ENCODE peak calls at places on chromosomes 3 and 15, in five cellular contexts. R is neural crest cell; L is left ventricle myocardium superior; C is LoVo; Q is effector memory CD8-positive, alpha-beta T cell. K is an unnamed sample.

GRCh38 chr15:65743637-65744252 is 48.3 kb downstream of the DENND4A start:
- DNase-seq in Q (no peak), L (no peak), R (no peak), C (no peak), K (no peak)

GRCh38 chr15:70121656-70122297 is 24.1 kb upstream of the TLE3 start:
- DNase-seq in L (peak), R (no peak), C (no peak), Q (no peak), K (peak)

GRCh38 chr15:51323749-51324148 is 14.6 kb downstream of the CYP19A1 start:
- DNase-seq in C (no peak), L (no peak), Q (no peak), R (no peak), K (no peak)

GRCh38 chr3:61141697-61142096 is 109.6 kb downstream of the FHIT start:
- DNase-seq in R (no peak), L (no peak), C (no peak), Q (no peak), K (no peak)

GRCh38 chr15:77455696-77456293 is 35.1 kb downstream of the HMG20A start:
- DNase-seq in Q (no peak), C (no peak), R (no peak), L (no peak), K (peak)

GRCh38 chr3:35932995-35933394 is 293.7 kb downstream of the ARPP21 start:
- DNase-seq in Q (no peak), R (no peak), L (no peak), C (peak), K (no peak)

GRCh38 chr15:74727727-74728126 is 2.4 kb upstream of the CYP1A1 start:
- DNase-seq in L (peak), C (no peak), Q (no peak), R (no peak), K (peak)

GRCh38 chr15:81504170-81504905 is 130.3 kb upstream of the TMC3 start:
- DNase-seq in L (no peak), R (no peak), C (no peak), Q (no peak), K (no peak)

GRCh38 chr3:194212021-194212868 is 76.3 kb downstream of the HES1 start:
- DNase-seq in L (no peak), C (no peak), Q (no peak), R (peak), K (no peak)

GRCh38 chr3:149579838-149580542 is 77.8 kb downstream of the WWTR1 start:
- DNase-seq in L (no peak), C (no peak), Q (no peak), R (no peak), K (no peak)

GRCh38 chr3:178900244-178900643 is 171.4 kb downstream of the ZMAT3 start:
- DNase-seq in R (no peak), C (no peak), L (no peak), Q (no peak), K (no peak)

GRCh38 chr3:170785454-170785853 is 84.5 kb downstream of the RPL22L1 start:
- DNase-seq in R (no peak), Q (no peak), C (no peak), L (no peak), K (no peak)

GRCh38 chr3:146505496-146505895 is 36.1 kb upstream of the PLSCR2 start:
- DNase-seq in R (no peak), Q (no peak), L (no peak), C (no peak), K (no peak)

GRCh38 chr15:45594835-45595530 is 7.8 kb downstream of the BLOC1S6 start:
- DNase-seq in R (no peak), L (no peak), Q (no peak), C (peak), K (no peak)

GRCh38 chr15:65412556-65412955 is 10.2 kb downstream of the IGDCC4 start:
- DNase-seq in Q (no peak), C (no peak), R (no peak), L (no peak), K (no peak)

GRCh38 chr3:17023006-17023664 is 138.4 kb downstream of the PLCL2 start:
- DNase-seq in C (no peak), R (no peak), Q (peak), L (no peak), K (no peak)

GRCh38 chr3:161230621-161231195 is 9.6 kb downstream of the NMD3 start:
- DNase-seq in C (no peak), Q (no peak), R (no peak), L (no peak), K (no peak)

GRCh38 chr3:184261270-184262165 is at the start of gene CAMK2N2:
- DNase-seq in L (peak), C (peak), R (peak), Q (peak), K (peak)

GRCh38 chr3:51675201-51675611 is 4.2 kb downstream of the TEX264 start:
- DNase-seq in C (no peak), R (no peak), L (no peak), Q (no peak), K (no peak)

GRCh38 chr3:30324587-30324986 is 281.8 kb upstream of the TGFBR2 start:
- DNase-seq in R (no peak), L (no peak), C (peak), Q (no peak), K (no peak)

GRCh38 chr3:115588201-115588600 is 35.1 kb upstream of the GAP43 start:
- DNase-seq in Q (no peak), R (no peak), L (no peak), C (no peak), K (no peak)

GRCh38 chr15:25525741-25526140 is 86.9 kb upstream of the UBE3A start:
- DNase-seq in L (no peak), R (no peak), Q (no peak), C (no peak), K (no peak)

GRCh38 chr3:184541886-184542562 is 19.6 kb upstream of the EPHB3 start:
- DNase-seq in L (no peak), C (no peak), R (no peak), Q (no peak), K (no peak)

GRCh38 chr15:59516655-59517461 is 78.9 kb downstream of the FAM81A start:
- DNase-seq in R (no peak), L (no peak), Q (no peak), C (no peak), K (no peak)

GRCh38 chr15:51736646-51737537 is 563 bp downstream of the LYSMD2 start:
- DNase-seq in R (peak), Q (peak), L (peak), C (peak), K (peak)

GRCh38 chr15:40493089-40493840 is 22.5 kb downstream of the CHST14 start:
- DNase-seq in R (no peak), C (no peak), L (no peak), Q (no peak), K (no peak)

K was measured in heart right ventricle.